ENCODE peak calls at places on chromosomes 12 and 14, in five cellular contexts. K is ovary, F is IMR-90, C is kidney epithelial cell, I is heart left ventricle. O is an unnamed sample.

GRCh38 chr12:90945070-90945649 is 9.8 kb downstream of the CCER1 start:
- DNase-seq in K (no peak), F (peak; percentile 49), C (no peak), I (no peak), O (peak; percentile 34)

GRCh38 chr14:76391981-76392690 is 16.2 kb downstream of the ESRRB start:
- DNase-seq in K (no peak), F (no peak), C (no peak), I (no peak), O (no peak)

GRCh38 chr12:15846887-15847286 is 35.3 kb upstream of the STRAP start:
- DNase-seq in K (no peak), F (peak; percentile 69), C (no peak), I (no peak), O (no peak)

GRCh38 chr12:107490000-107490399 is 195.6 kb upstream of the PWP1 start:
- DNase-seq in K (no peak), F (no peak), C (no peak), I (no peak), O (no peak)

GRCh38 chr12:66653801-66654200 is 25.1 kb downstream of the GRIP1 start:
- DNase-seq in K (no peak), F (no peak), C (no peak), I (no peak), O (no peak)

GRCh38 chr14:64465856-64466554 is 706 bp downstream of the AKAP5 start:
- DNase-seq in K (peak; percentile 37), F (peak; percentile 61), C (no peak), I (no peak), O (peak; percentile 18)

GRCh38 chr12:114669501-114670256 is 14.3 kb downstream of the TBX3 start:
- DNase-seq in K (no peak), F (peak; percentile 81), C (no peak), I (no peak), O (no peak)

GRCh38 chr14:54562334-54562733 is 4.6 kb upstream of the SAMD4A start:
- DNase-seq in K (no peak), F (peak; percentile 57), C (no peak), I (no peak), O (no peak)

GRCh38 chr12:80702889-80703605 is 4.4 kb upstream of the MYF6 start:
- DNase-seq in K (no peak), F (peak; percentile 77), C (peak; percentile 60), I (no peak), O (peak; percentile 89)

GRCh38 chr12:84913151-84913550 is 552 bp upstream of the SLC6A15 start:
- DNase-seq in K (no peak), F (no peak), C (no peak), I (no peak), O (peak; percentile 79)

GRCh38 chr12:121188227-121188626 is 21.7 kb upstream of the P2RX4 start:
- DNase-seq in K (no peak), F (no peak), C (no peak), I (no peak), O (no peak)

GRCh38 chr12:71873821-71874220 is 34.3 kb downstream of the TBC1D15 start:
- DNase-seq in K (no peak), F (no peak), C (no peak), I (no peak), O (no peak)

GRCh38 chr14:86196476-86196875 is 666.5 kb downstream of the FLRT2 start:
- DNase-seq in K (no peak), F (peak; percentile 4), C (no peak), I (no peak), O (peak; percentile 7)

GRCh38 chr12:82714427-82714826 is 27.7 kb downstream of the TMTC2 start:
- DNase-seq in K (no peak), F (no peak), C (no peak), I (no peak), O (no peak)

GRCh38 chr12:2732290-2732689 is 62.5 kb upstream of the FKBP4 start:
- DNase-seq in K (no peak), F (no peak), C (no peak), I (no peak), O (no peak)

GRCh38 chr12:132006056-132006680 is 56.4 kb downstream of the EP400 start:
- DNase-seq in K (no peak), F (peak; percentile 15), C (no peak), I (no peak), O (no peak)

GRCh38 chr12:90854136-90854689 is 100.8 kb downstream of the CCER1 start:
- DNase-seq in K (no peak), F (peak; percentile 63), C (no peak), I (no peak), O (peak; percentile 64)

GRCh38 chr12:108801736-108802665 is 55.4 kb downstream of the SSH1 start:
- DNase-seq in K (peak; percentile 50), F (peak; percentile 83), C (peak; percentile 86), I (no peak), O (no peak)

GRCh38 chr12:71684081-71684480 is 1.8 kb upstream of the TMEM19 start:
- DNase-seq in K (no peak), F (no peak), C (no peak), I (no peak), O (no peak)

GRCh38 chr14:75113932-75114539 is 12.8 kb downstream of the NEK9 start:
- DNase-seq in K (no peak), F (no peak), C (no peak), I (no peak), O (no peak)

GRCh38 chr14:91229743-91230200 is 14.7 kb downstream of the GPR68 start:
- DNase-seq in K (no peak), F (peak; percentile 61), C (no peak), I (no peak), O (no peak)

GRCh38 chr12:114809132-114809531 is 125.2 kb upstream of the TBX3 start:
- DNase-seq in K (no peak), F (no peak), C (no peak), I (no peak), O (no peak)

GRCh38 chr14:95901014-95901413 is 24.4 kb downstream of the TUNAR start:
- DNase-seq in K (no peak), F (peak; percentile 33), C (no peak), I (no peak), O (peak; percentile 32)

GRCh38 chr12:83434600-83434999 is 747.9 kb downstream of the TMTC2 start:
- DNase-seq in K (no peak), F (no peak), C (no peak), I (no peak), O (peak; percentile 2)

GRCh38 chr12:89383235-89384049 is 31.1 kb upstream of the DUSP6 start:
- DNase-seq in K (no peak), F (peak; percentile 47), C (no peak), I (no peak), O (no peak)

GRCh38 chr12:89385965-89386537 is 33.8 kb upstream of the DUSP6 start:
- DNase-seq in K (no peak), F (no peak), C (no peak), I (no peak), O (no peak)

GRCh38 chr12:89384750-89385273 is 32.5 kb upstream of the DUSP6 start:
- DNase-seq in K (no peak), F (no peak), C (no peak), I (no peak), O (no peak)

GRCh38 chr12:89382366-89382765 is 30.1 kb upstream of the DUSP6 start:
- DNase-seq in K (no peak), F (no peak), C (no peak), I (no peak), O (no peak)

DNA sequence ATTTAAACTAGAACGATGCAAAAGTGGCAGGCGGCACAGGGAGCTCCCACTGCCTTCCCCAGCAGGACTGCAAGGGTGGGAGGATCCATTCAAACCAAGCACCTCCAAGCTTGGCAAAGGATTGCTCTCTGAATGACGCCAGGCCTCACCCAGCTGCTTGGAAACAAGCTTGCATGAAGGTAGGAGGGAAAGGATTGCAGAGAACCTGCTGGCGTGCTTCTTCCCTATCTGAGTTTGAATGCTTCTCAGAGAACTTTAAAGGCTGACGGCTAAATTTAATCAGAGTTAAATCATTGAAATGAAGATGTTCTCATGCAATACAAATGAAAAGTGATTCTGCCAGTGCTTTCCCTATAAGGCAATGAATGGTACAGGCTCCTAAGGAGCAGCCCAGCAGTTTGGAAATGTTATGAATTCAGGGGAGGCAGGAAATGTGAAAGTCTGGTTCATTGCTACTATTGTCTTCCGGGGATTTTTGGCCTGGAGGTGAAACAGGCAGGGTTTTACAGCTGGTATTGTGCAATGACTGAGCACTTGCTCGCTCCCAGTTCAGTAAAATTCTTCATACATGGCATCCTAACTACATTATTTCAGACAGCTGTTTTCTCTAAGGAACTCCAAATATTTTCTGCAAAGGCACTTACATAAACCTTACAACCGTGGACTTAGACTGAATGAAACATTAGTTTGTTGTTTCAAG is 31.9 kb upstream of the DUSP6 start:
- DNase-seq in K (peak; percentile 29), F (peak; percentile 92), C (peak; percentile 52), I (no peak), O (peak; percentile 90)
- TF ChIP-seq CTCF in K (no peak), F (no peak), C (no peak), I (no peak), O (no peak)

GRCh38 chr12:103705098-103705497 is 118.0 kb downstream of the STAB2 start:
- DNase-seq in K (no peak), F (no peak), C (no peak), I (no peak), O (no peak)

DNA sequence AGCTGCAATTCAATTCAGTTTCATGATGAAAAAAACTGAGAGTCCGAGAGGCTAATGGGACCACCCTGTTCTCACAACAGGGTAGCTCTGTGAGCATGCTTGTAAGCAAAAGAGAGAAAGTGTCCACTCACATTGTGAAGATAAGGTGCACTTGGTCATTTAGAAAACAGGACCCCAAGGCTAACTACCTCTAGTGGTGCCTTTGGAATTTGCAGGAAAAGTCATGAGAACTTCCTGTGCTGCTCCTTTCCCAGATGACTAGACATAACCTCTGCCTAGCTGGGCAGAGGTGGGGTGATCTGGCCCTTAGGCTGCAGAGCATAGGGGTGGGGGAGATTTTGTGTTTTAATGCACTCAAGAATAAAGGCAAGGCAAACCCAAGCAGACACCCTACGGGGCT is 118.9 kb downstream of the STAB2 start:
- DNase-seq in K (no peak), F (no peak), C (no peak), I (no peak), O (peak; percentile 6)
- TF ChIP-seq CTCF in K (no peak), F (no peak), C (peak; percentile 24), I (no peak), O (peak; percentile 24)

GRCh38 chr12:13164271-13164670 is 32.3 kb upstream of the EMP1 start:
- DNase-seq in K (no peak), F (no peak), C (no peak), I (no peak), O (no peak)

GRCh38 chr12:13163868-13164267 is 32.7 kb upstream of the EMP1 start:
- DNase-seq in K (no peak), F (no peak), C (no peak), I (no peak), O (peak; percentile 87)

GRCh38 chr12:13162904-13163303 is 33.6 kb upstream of the EMP1 start:
- DNase-seq in K (no peak), F (no peak), C (no peak), I (no peak), O (no peak)

GRCh38 chr12:13164859-13165577 is 31.5 kb upstream of the EMP1 start:
- DNase-seq in K (no peak), F (no peak), C (no peak), I (no peak), O (peak; percentile 12)

GRCh38 chr12:13161172-13161571 is 35.4 kb upstream of the EMP1 start:
- DNase-seq in K (no peak), F (no peak), C (no peak), I (no peak), O (no peak)
- TF ChIP-seq CTCF in K (no peak), F (peak; percentile 37), C (peak; percentile 29), I (no peak), O (peak; percentile 27)

DNA sequence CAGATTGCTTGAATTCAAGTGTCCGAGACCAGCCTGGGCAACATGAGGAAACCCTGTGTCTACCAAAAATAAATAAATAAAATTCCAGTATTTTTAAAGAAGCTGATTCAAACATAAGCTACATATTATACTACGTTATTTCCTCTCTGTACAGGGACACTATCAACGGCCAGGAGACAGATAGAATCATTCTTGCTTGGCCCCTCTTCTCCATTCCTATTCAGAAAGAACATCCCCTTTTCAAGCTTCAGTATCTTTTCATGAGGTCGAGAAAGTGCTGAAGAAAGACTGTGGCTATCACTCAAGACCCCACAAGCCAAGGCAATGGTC is 314 bp upstream of the DHRS7 start:
- DNase-seq in K (no peak), F (no peak), C (no peak), I (no peak), O (no peak)
- TF ChIP-seq CTCF in K (no peak), F (no peak), C (no peak), I (no peak), O (no peak)

O was measured in MCF 10A.